ENCODE peak calls at places on chromosomes 6 and 20, in ten cellular contexts. J is neural crest cell, W is mesothelial cell of epicardium, R is transverse colon, D is BJ, Q is IMR-90, M is fibroblast of mammary gland, L is thyroid gland, P is GM10248, G is nephron progenitor cell. I is an unnamed sample.

GRCh38 chr6:127160484-127160883 is 42.0 kb downstream of the RSPO3 start:
- DNase-seq in J (no peak), W (no peak), R (no peak), D (no peak), Q (no peak), M (no peak), L (no peak), P (no peak), G (no peak), I (no peak)

GRCh38 chr6:1906625-1907024 is 296.9 kb downstream of the FOXC1 start:
- DNase-seq in J (no peak), W (no peak), R (no peak), D (no peak), Q (no peak), M (no peak), L (no peak), P (no peak), G (no peak), I (no peak)

GRCh38 chr6:28985396-28986164 is 19.5 kb downstream of the ZNF311 start:
- DNase-seq in J (peak; percentile 65), W (peak; percentile 67), R (peak; percentile 86), D (peak; percentile 96), Q (peak; percentile 98), M (peak; percentile 99), L (peak; percentile 91), P (no peak), G (peak; percentile 77), I (no peak)

GRCh38 chr6:87068804-87069203 is 26.1 kb downstream of the CGA start:
- DNase-seq in J (no peak), W (no peak), R (no peak), D (no peak), Q (no peak), M (no peak), L (no peak), P (no peak), G (no peak), I (no peak)

GRCh38 chr6:127080081-127080480 is 38.4 kb upstream of the RSPO3 start:
- DNase-seq in J (no peak), W (no peak), R (no peak), D (no peak), Q (no peak), M (no peak), L (no peak), P (no peak), G (no peak), I (no peak)

GRCh38 chr6:37698264-37699137 is 818 bp upstream of the MDGA1 start:
- DNase-seq in J (peak; percentile 55), W (no peak), R (peak; percentile 33), D (no peak), Q (peak; percentile 31), M (no peak), L (peak; percentile 70), P (peak; percentile 52), G (peak; percentile 76), I (no peak)

GRCh38 chr20:15976047-15976731 is 597.1 kb downstream of the KIF16B start:
- DNase-seq in J (no peak), W (no peak), R (no peak), D (no peak), Q (no peak), M (no peak), L (no peak), P (no peak), G (peak; percentile 7), I (no peak)

GRCh38 chr20:63082308-63082938 is 75.7 kb upstream of the BHLHE23 start:
- DNase-seq in J (peak; percentile 80), W (peak; percentile 68), R (no peak), D (no peak), Q (peak; percentile 11), M (peak; percentile 16), L (peak; percentile 58), P (peak; percentile 79), G (peak; percentile 96), I (peak; percentile 83)

GRCh38 chr6:1575213-1576041 is 34.3 kb upstream of the FOXC1 start:
- DNase-seq in J (no peak), W (no peak), R (no peak), D (no peak), Q (peak; percentile 49), M (peak; percentile 52), L (peak; percentile 78), P (no peak), G (peak; percentile 56), I (no peak)

GRCh38 chr20:25230177-25230831 is 17.6 kb upstream of the PYGB start:
- DNase-seq in J (no peak), W (no peak), R (no peak), D (no peak), Q (no peak), M (no peak), L (peak; percentile 48), P (no peak), G (no peak), I (no peak)

GRCh38 chr6:33430991-33431879 is 11.4 kb downstream of the SYNGAP1 start:
- DNase-seq in J (peak; percentile 70), W (no peak), R (peak; percentile 68), D (no peak), Q (peak; percentile 65), M (peak; percentile 47), L (peak; percentile 31), P (peak; percentile 89), G (peak; percentile 81), I (no peak)

GRCh38 chr20:63357921-63358905 is 2.9 kb downstream of the CHRNA4 start:
- DNase-seq in J (no peak), W (no peak), R (no peak), D (no peak), Q (no peak), M (no peak), L (peak; percentile 98), P (no peak), G (no peak), I (no peak)

GRCh38 chr20:40431611-40432010 is 257.4 kb downstream of the MAFB start:
- DNase-seq in J (no peak), W (no peak), R (no peak), D (no peak), Q (no peak), M (peak; percentile 52), L (no peak), P (no peak), G (no peak), I (no peak)

GRCh38 chr6:42197574-42198362 is 3.0 kb upstream of the GUCA1B start:
- DNase-seq in J (no peak), W (no peak), R (no peak), D (peak; percentile 57), Q (peak; percentile 90), M (peak; percentile 92), L (no peak), P (no peak), G (no peak), I (no peak)

DNA sequence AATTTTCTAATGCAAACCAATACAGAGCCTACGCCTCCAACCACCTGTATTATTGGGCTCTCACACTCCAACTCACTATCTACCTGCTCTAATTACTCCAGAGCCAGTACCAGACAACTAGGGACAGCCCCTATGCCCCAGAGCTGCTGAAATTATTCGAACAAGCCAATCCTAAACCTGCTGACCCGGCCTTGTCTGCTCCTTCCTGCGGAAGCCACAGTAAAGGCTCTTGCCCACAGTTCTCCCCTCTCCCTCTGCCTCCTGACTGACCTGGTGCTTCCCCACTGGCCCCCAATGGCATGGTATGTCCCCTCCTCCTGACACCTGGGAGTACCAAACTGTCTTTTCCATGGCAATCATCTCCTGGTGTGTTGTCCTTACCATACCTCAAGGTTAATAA is 4.1 kb upstream of the TOX2 start:
- DNase-seq in J (no peak), W (no peak), R (no peak), D (no peak), Q (no peak), M (no peak), L (no peak), P (no peak), G (no peak), I (no peak)
- TF ChIP-seq CTCF in J (no peak), W (no peak), R (no peak), D (no peak), Q (no peak), M (no peak), L (no peak), P (no peak), G (no peak), I (no peak)

DNA sequence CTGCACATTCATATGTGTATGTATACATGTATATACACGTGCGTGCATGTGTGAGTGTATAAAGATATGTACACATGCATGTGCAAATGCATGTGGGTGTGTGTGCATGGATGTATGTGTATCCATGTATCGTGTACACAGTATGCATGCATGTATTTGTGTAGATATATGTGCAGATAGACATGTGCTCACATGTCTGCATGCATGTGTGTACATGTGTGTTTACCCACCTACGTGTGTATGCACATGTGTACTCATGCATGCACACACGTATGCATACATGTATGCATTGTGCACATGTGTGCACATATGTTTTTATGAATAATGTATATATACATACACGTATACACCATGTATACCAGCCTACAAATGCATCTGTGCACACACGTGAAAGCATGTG is 80.3 kb upstream of the ZNF322 start:
- DNase-seq in J (no peak), W (no peak), R (no peak), D (no peak), Q (no peak), M (no peak), L (no peak), P (no peak), G (no peak), I (no peak)
- TF ChIP-seq CTCF in J (no peak), W (no peak), R (no peak), D (no peak), Q (no peak), M (no peak), L (no peak), P (no peak), G (no peak), I (no peak)

DNA sequence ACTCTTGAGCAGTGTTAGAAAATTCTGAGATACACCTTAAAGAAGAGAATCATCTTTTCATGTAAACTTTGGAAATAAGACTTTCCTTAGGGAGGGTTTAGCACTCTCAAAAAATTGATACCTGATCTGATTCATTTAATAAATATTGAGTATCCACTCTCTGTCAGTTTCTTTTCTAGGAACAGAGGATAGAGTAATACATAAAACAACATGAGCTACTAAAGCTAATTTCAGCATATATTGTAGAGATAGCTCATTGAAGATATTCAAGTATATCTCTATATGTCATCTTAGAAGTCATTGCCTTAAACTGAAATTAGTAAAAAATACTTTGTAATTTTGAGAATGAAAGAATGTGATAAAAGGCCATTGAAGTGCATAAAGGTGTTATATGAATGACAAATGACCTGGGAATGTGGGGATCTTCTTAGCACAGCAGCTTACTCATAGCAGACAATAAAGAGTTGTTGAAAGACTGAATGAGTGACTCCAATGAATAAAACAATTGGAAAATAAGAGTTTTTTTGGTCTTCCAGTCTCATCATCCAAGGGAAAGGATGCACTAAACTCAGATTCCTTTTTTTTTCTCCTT is 29.2 kb downstream of the RHAG start:
- DNase-seq in J (no peak), W (no peak), R (no peak), D (no peak), Q (no peak), M (no peak), L (no peak), P (no peak), G (no peak), I (no peak)
- TF ChIP-seq CTCF in J (no peak), W (peak; percentile 51), R (no peak), D (no peak), Q (no peak), M (no peak), L (no peak), P (no peak), G (no peak), I (peak; percentile 69)

DNA sequence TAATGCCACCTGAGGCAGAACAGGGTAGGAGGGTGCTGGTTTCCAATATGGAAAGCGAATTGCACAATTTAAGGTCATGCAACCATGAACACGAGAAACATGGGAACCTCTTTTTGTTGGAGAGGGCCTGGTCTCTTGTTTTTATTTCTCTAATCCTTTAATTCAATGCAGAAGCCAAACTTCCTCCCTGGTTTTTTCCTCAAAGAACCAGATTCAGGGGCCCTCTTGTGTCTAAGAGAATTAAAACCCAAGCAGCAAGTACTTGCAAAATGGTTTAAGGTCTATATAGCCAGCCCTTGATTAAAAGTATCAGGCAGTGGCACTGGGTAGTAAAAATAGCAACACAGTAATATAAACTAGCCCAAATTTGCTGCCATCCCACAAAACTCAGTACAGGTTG is 19.5 kb downstream of the GSTA4 start:
- DNase-seq in J (no peak), W (no peak), R (no peak), D (no peak), Q (peak; percentile 29), M (peak; percentile 28), L (no peak), P (no peak), G (no peak), I (no peak)
- TF ChIP-seq CTCF in J (no peak), W (no peak), R (no peak), D (peak; percentile 10), Q (no peak), M (no peak), L (no peak), P (no peak), G (no peak), I (peak; percentile 39)

I was measured in chondrocyte.